ENCODE peak calls at places on chromosomes 3 and 15, in ten cellular contexts. One of them, this sample, is unnamed.

GRCh38 chr3:20035019-20035418 is 5.2 kb upstream of the KAT2B start:
- DNase-seq in stomach: no peak
- DNase-seq in CD4-positive, alpha-beta memory T cell: no peak
- DNase-seq in GM23248: no peak
- DNase-seq in CD8-positive, alpha-beta memory T cell: no peak
- DNase-seq in AG10803: no peak
- DNase-seq in OCI-LY7: no peak
- DNase-seq in cardiac fibroblast: no peak
- DNase-seq in mucosa of descending colon: no peak
- DNase-seq in NT2/D1: no peak
- DNase-seq in this sample: no peak

GRCh38 chr3:124837730-124838186 is 49.4 kb downstream of the ITGB5 start:
- DNase-seq in stomach: peak
- DNase-seq in CD4-positive, alpha-beta memory T cell: no peak
- DNase-seq in GM23248: peak
- DNase-seq in CD8-positive, alpha-beta memory T cell: no peak
- DNase-seq in AG10803: peak
- DNase-seq in OCI-LY7: no peak
- DNase-seq in cardiac fibroblast: peak
- DNase-seq in mucosa of descending colon: peak
- DNase-seq in NT2/D1: no peak
- DNase-seq in this sample: peak

GRCh38 chr15:99845009-99845408 is 111.8 kb upstream of the LYSMD4 start:
- DNase-seq in stomach: no peak
- DNase-seq in CD4-positive, alpha-beta memory T cell: no peak
- DNase-seq in GM23248: peak
- DNase-seq in CD8-positive, alpha-beta memory T cell: no peak
- DNase-seq in AG10803: peak
- DNase-seq in OCI-LY7: no peak
- DNase-seq in cardiac fibroblast: peak
- DNase-seq in mucosa of descending colon: no peak
- DNase-seq in NT2/D1: no peak
- DNase-seq in this sample: no peak

GRCh38 chr15:33067456-33067855 is 127.1 kb downstream of the FMN1 start:
- DNase-seq in stomach: no peak
- DNase-seq in CD4-positive, alpha-beta memory T cell: no peak
- DNase-seq in GM23248: peak
- DNase-seq in CD8-positive, alpha-beta memory T cell: no peak
- DNase-seq in AG10803: peak
- DNase-seq in OCI-LY7: no peak
- DNase-seq in cardiac fibroblast: no peak
- DNase-seq in mucosa of descending colon: no peak
- DNase-seq in NT2/D1: no peak
- DNase-seq in this sample: no peak

GRCh38 chr3:40464339-40465110 is 7.4 kb downstream of the RPL14 start:
- DNase-seq in stomach: no peak
- DNase-seq in CD4-positive, alpha-beta memory T cell: peak
- DNase-seq in GM23248: no peak
- DNase-seq in CD8-positive, alpha-beta memory T cell: no peak
- DNase-seq in AG10803: no peak
- DNase-seq in OCI-LY7: no peak
- DNase-seq in cardiac fibroblast: no peak
- DNase-seq in mucosa of descending colon: no peak
- DNase-seq in NT2/D1: no peak
- DNase-seq in this sample: no peak

GRCh38 chr3:170027691-170028102 is 10.1 kb upstream of the GPR160 start:
- DNase-seq in stomach: no peak
- DNase-seq in CD4-positive, alpha-beta memory T cell: peak
- DNase-seq in GM23248: no peak
- DNase-seq in CD8-positive, alpha-beta memory T cell: no peak
- DNase-seq in AG10803: no peak
- DNase-seq in OCI-LY7: no peak
- DNase-seq in cardiac fibroblast: no peak
- DNase-seq in mucosa of descending colon: no peak
- DNase-seq in NT2/D1: no peak
- DNase-seq in this sample: no peak

GRCh38 chr3:25648107-25648535 is 16.6 kb downstream of the TOP2B start:
- DNase-seq in stomach: peak
- DNase-seq in CD4-positive, alpha-beta memory T cell: peak
- DNase-seq in GM23248: peak
- DNase-seq in CD8-positive, alpha-beta memory T cell: peak
- DNase-seq in AG10803: peak
- DNase-seq in OCI-LY7: peak
- DNase-seq in cardiac fibroblast: peak
- DNase-seq in mucosa of descending colon: peak
- DNase-seq in NT2/D1: peak
- DNase-seq in this sample: peak

GRCh38 chr3:141776885-141777284 is 13.7 kb downstream of the GRK7 start:
- DNase-seq in stomach: no peak
- DNase-seq in CD4-positive, alpha-beta memory T cell: no peak
- DNase-seq in GM23248: no peak
- DNase-seq in CD8-positive, alpha-beta memory T cell: no peak
- DNase-seq in AG10803: no peak
- DNase-seq in OCI-LY7: no peak
- DNase-seq in cardiac fibroblast: no peak
- DNase-seq in mucosa of descending colon: no peak
- DNase-seq in NT2/D1: no peak
- DNase-seq in this sample: no peak

GRCh38 chr3:101617478-101617877 is 43.5 kb downstream of the PCNP start:
- DNase-seq in stomach: no peak
- DNase-seq in CD4-positive, alpha-beta memory T cell: no peak
- DNase-seq in GM23248: no peak
- DNase-seq in CD8-positive, alpha-beta memory T cell: no peak
- DNase-seq in AG10803: no peak
- DNase-seq in OCI-LY7: no peak
- DNase-seq in cardiac fibroblast: no peak
- DNase-seq in mucosa of descending colon: no peak
- DNase-seq in NT2/D1: no peak
- DNase-seq in this sample: no peak

GRCh38 chr3:101611023-101611422 is 37.0 kb downstream of the PCNP start:
- DNase-seq in stomach: no peak
- DNase-seq in CD4-positive, alpha-beta memory T cell: no peak
- DNase-seq in GM23248: no peak
- DNase-seq in CD8-positive, alpha-beta memory T cell: no peak
- DNase-seq in AG10803: no peak
- DNase-seq in OCI-LY7: peak
- DNase-seq in cardiac fibroblast: no peak
- DNase-seq in mucosa of descending colon: no peak
- DNase-seq in NT2/D1: no peak
- DNase-seq in this sample: no peak

GRCh38 chr3:101619734-101620133 is 45.8 kb downstream of the PCNP start:
- DNase-seq in stomach: no peak
- DNase-seq in CD4-positive, alpha-beta memory T cell: no peak
- DNase-seq in GM23248: no peak
- DNase-seq in CD8-positive, alpha-beta memory T cell: no peak
- DNase-seq in AG10803: no peak
- DNase-seq in OCI-LY7: no peak
- DNase-seq in cardiac fibroblast: no peak
- DNase-seq in mucosa of descending colon: no peak
- DNase-seq in NT2/D1: no peak
- DNase-seq in this sample: no peak

DNA sequence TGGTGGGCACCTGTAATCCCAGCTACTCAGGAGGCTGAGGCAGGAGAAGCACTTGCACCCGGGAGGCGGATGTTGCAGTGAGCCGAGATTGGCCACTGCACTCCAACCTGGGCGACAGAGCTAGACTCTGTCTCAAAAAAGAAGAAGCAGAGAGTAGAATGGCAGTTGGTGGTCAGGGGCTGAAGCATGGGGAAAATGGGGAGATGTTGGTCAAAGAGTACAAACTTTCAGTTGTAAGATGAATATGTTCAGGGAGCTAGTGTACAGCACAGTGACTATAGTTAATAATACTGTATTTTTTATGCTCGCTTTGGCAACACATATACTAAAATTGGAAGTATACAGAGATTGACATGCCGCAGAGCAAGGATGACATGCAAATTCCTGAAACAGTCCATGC is 41.5 kb downstream of the PCNP start:
- DNase-seq in stomach: no peak
- DNase-seq in CD4-positive, alpha-beta memory T cell: no peak
- DNase-seq in GM23248: no peak
- DNase-seq in CD8-positive, alpha-beta memory T cell: no peak
- DNase-seq in AG10803: no peak
- DNase-seq in OCI-LY7: no peak
- DNase-seq in cardiac fibroblast: no peak
- DNase-seq in mucosa of descending colon: no peak
- DNase-seq in NT2/D1: no peak
- DNase-seq in this sample: no peak
- H3K4me3 ChIP-seq in stomach: no peak
- H3K4me3 ChIP-seq in CD4-positive, alpha-beta memory T cell: no peak
- H3K4me3 ChIP-seq in GM23248: no peak
- H3K4me3 ChIP-seq in CD8-positive, alpha-beta memory T cell: no peak
- H3K4me3 ChIP-seq in AG10803: no peak
- H3K4me3 ChIP-seq in OCI-LY7: no peak
- H3K4me3 ChIP-seq in cardiac fibroblast: no peak
- H3K4me3 ChIP-seq in mucosa of descending colon: no peak
- H3K4me3 ChIP-seq in NT2/D1: no peak
- H3K4me3 ChIP-seq in this sample: no peak

DNA sequence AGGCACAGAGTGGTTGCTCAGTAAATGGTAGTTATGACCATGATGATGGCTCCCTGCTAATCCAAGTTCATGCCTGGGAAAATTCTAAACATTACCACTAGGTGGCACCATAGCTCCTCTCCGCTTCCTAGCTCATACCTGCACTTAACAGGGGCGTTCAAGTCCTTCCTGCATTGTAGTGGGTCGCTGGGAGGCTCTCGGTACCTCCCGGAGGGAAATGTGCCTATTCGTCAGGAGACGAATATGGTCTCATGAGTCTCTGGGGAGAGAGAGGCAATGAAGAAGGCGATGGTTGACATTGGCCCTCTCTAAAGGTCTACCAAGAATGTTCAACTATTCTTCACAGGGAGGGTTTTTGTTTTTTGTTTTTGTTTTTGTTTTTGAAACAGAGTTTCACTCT is 10.9 kb downstream of the MESP1 start:
- DNase-seq in stomach: peak
- DNase-seq in CD4-positive, alpha-beta memory T cell: peak
- DNase-seq in GM23248: peak
- DNase-seq in CD8-positive, alpha-beta memory T cell: no peak
- DNase-seq in AG10803: peak
- DNase-seq in OCI-LY7: peak
- DNase-seq in cardiac fibroblast: peak
- DNase-seq in mucosa of descending colon: peak
- DNase-seq in NT2/D1: peak
- DNase-seq in this sample: peak
- H3K4me3 ChIP-seq in stomach: no peak
- H3K4me3 ChIP-seq in CD4-positive, alpha-beta memory T cell: no peak
- H3K4me3 ChIP-seq in GM23248: no peak
- H3K4me3 ChIP-seq in CD8-positive, alpha-beta memory T cell: no peak
- H3K4me3 ChIP-seq in AG10803: no peak
- H3K4me3 ChIP-seq in OCI-LY7: peak
- H3K4me3 ChIP-seq in cardiac fibroblast: no peak
- H3K4me3 ChIP-seq in mucosa of descending colon: no peak
- H3K4me3 ChIP-seq in NT2/D1: no peak
- H3K4me3 ChIP-seq in this sample: no peak

GRCh38 chr3:111610189-111610588 is 15.0 kb upstream of the ZBED2 start:
- DNase-seq in stomach: no peak
- DNase-seq in CD4-positive, alpha-beta memory T cell: peak
- DNase-seq in GM23248: no peak
- DNase-seq in CD8-positive, alpha-beta memory T cell: no peak
- DNase-seq in AG10803: no peak
- DNase-seq in OCI-LY7: peak
- DNase-seq in cardiac fibroblast: no peak
- DNase-seq in mucosa of descending colon: peak
- DNase-seq in NT2/D1: no peak
- DNase-seq in this sample: no peak

GRCh38 chr3:111616417-111617105 is 21.4 kb upstream of the ZBED2 start:
- DNase-seq in stomach: no peak
- DNase-seq in CD4-positive, alpha-beta memory T cell: peak
- DNase-seq in GM23248: peak
- DNase-seq in CD8-positive, alpha-beta memory T cell: peak
- DNase-seq in AG10803: peak
- DNase-seq in OCI-LY7: peak
- DNase-seq in cardiac fibroblast: no peak
- DNase-seq in mucosa of descending colon: peak
- DNase-seq in NT2/D1: no peak
- DNase-seq in this sample: no peak

GRCh38 chr3:111615880-111616279 is 20.7 kb upstream of the ZBED2 start:
- DNase-seq in stomach: no peak
- DNase-seq in CD4-positive, alpha-beta memory T cell: no peak
- DNase-seq in GM23248: no peak
- DNase-seq in CD8-positive, alpha-beta memory T cell: no peak
- DNase-seq in AG10803: no peak
- DNase-seq in OCI-LY7: no peak
- DNase-seq in cardiac fibroblast: no peak
- DNase-seq in mucosa of descending colon: no peak
- DNase-seq in NT2/D1: no peak
- DNase-seq in this sample: no peak

GRCh38 chr3:111610612-111611054 is 15.5 kb upstream of the ZBED2 start:
- DNase-seq in stomach: no peak
- DNase-seq in CD4-positive, alpha-beta memory T cell: no peak
- DNase-seq in GM23248: no peak
- DNase-seq in CD8-positive, alpha-beta memory T cell: no peak
- DNase-seq in AG10803: peak
- DNase-seq in OCI-LY7: no peak
- DNase-seq in cardiac fibroblast: no peak
- DNase-seq in mucosa of descending colon: no peak
- DNase-seq in NT2/D1: no peak
- DNase-seq in this sample: peak

GRCh38 chr3:111613294-111613693 is 18.1 kb upstream of the ZBED2 start:
- DNase-seq in stomach: no peak
- DNase-seq in CD4-positive, alpha-beta memory T cell: no peak
- DNase-seq in GM23248: no peak
- DNase-seq in CD8-positive, alpha-beta memory T cell: no peak
- DNase-seq in AG10803: no peak
- DNase-seq in OCI-LY7: no peak
- DNase-seq in cardiac fibroblast: no peak
- DNase-seq in mucosa of descending colon: no peak
- DNase-seq in NT2/D1: no peak
- DNase-seq in this sample: no peak
- H3K4me3 ChIP-seq in stomach: no peak
- H3K4me3 ChIP-seq in CD4-positive, alpha-beta memory T cell: no peak
- H3K4me3 ChIP-seq in GM23248: no peak
- H3K4me3 ChIP-seq in CD8-positive, alpha-beta memory T cell: no peak
- H3K4me3 ChIP-seq in AG10803: no peak
- H3K4me3 ChIP-seq in OCI-LY7: no peak
- H3K4me3 ChIP-seq in cardiac fibroblast: no peak
- H3K4me3 ChIP-seq in mucosa of descending colon: no peak
- H3K4me3 ChIP-seq in NT2/D1: no peak
- H3K4me3 ChIP-seq in this sample: no peak

GRCh38 chr3:178288074-178288473 is 248.2 kb upstream of the KCNMB2 start:
- DNase-seq in stomach: no peak
- DNase-seq in CD4-positive, alpha-beta memory T cell: no peak
- DNase-seq in GM23248: no peak
- DNase-seq in CD8-positive, alpha-beta memory T cell: no peak
- DNase-seq in AG10803: no peak
- DNase-seq in OCI-LY7: no peak
- DNase-seq in cardiac fibroblast: no peak
- DNase-seq in mucosa of descending colon: no peak
- DNase-seq in NT2/D1: no peak
- DNase-seq in this sample: no peak

GRCh38 chr3:178289544-178290160 is 246.6 kb upstream of the KCNMB2 start:
- DNase-seq in stomach: no peak
- DNase-seq in CD4-positive, alpha-beta memory T cell: no peak
- DNase-seq in GM23248: no peak
- DNase-seq in CD8-positive, alpha-beta memory T cell: no peak
- DNase-seq in AG10803: peak
- DNase-seq in OCI-LY7: no peak
- DNase-seq in cardiac fibroblast: peak
- DNase-seq in mucosa of descending colon: peak
- DNase-seq in NT2/D1: no peak
- DNase-seq in this sample: peak

DNA sequence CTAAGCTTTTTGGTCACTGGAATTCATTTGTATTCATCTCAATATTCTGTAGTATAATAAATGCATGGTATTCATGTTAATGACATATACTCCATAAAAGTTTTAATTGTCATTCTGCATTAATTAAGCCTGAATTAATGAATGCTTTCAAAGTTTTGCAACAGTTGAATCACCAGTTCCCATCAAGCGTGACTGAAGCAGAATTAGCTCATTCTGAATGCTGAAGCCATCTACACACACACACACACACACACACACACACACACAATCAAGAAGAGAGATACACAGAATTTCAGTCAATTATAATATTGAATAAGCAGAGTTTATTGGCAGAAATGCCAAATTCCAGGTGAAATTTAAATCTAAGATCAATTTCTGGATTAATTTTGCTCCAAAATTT is 252.1 kb upstream of the KCNMB2 start:
- DNase-seq in stomach: no peak
- DNase-seq in CD4-positive, alpha-beta memory T cell: no peak
- DNase-seq in GM23248: no peak
- DNase-seq in CD8-positive, alpha-beta memory T cell: no peak
- DNase-seq in AG10803: no peak
- DNase-seq in OCI-LY7: no peak
- DNase-seq in cardiac fibroblast: no peak
- DNase-seq in mucosa of descending colon: no peak
- DNase-seq in NT2/D1: no peak
- DNase-seq in this sample: no peak
- H3K4me3 ChIP-seq in stomach: no peak
- H3K4me3 ChIP-seq in CD4-positive, alpha-beta memory T cell: no peak
- H3K4me3 ChIP-seq in GM23248: no peak
- H3K4me3 ChIP-seq in CD8-positive, alpha-beta memory T cell: no peak
- H3K4me3 ChIP-seq in AG10803: no peak
- H3K4me3 ChIP-seq in OCI-LY7: no peak
- H3K4me3 ChIP-seq in cardiac fibroblast: no peak
- H3K4me3 ChIP-seq in mucosa of descending colon: no peak
- H3K4me3 ChIP-seq in NT2/D1: no peak
- H3K4me3 ChIP-seq in this sample: no peak